ENCODE peak calls at places on chromosomes 12 and 14, in four cellular contexts. H is hepatocyte, Y is fibroblast of lung, F is uterus. L is an unnamed sample.

GRCh38 chr12:90823859-90824258 is 131.1 kb downstream of the CCER1 start:
- DNase-seq in Y (no peak), F (no peak), H (no peak), L (no peak)

GRCh38 chr14:65850429-65851145 is 438.1 kb downstream of the FUT8 start:
- DNase-seq in F (no peak), H (no peak), Y (no peak), L (peak; percentile 60)

GRCh38 chr12:121799175-121799841 is 4.5 kb upstream of the SETD1B start:
- DNase-seq in F (peak; percentile 77), Y (peak; percentile 92), H (peak; percentile 85), L (peak; percentile 67)

GRCh38 chr12:53413485-53414215 is 10.0 kb upstream of the AMHR2 start:
- DNase-seq in Y (no peak), F (no peak), H (no peak), L (no peak)

GRCh38 chr12:21656931-21657335 is 709 bp downstream of the LDHB start:
- DNase-seq in F (peak; percentile 18), Y (peak; percentile 50), H (peak; percentile 62), L (peak; percentile 20)

GRCh38 chr12:58408516-58408915 is 467.1 kb downstream of the ATP23 start:
- DNase-seq in Y (no peak), H (no peak), F (no peak), L (no peak)

GRCh38 chr12:2737656-2738241 is 57.0 kb upstream of the FKBP4 start:
- DNase-seq in H (no peak), F (no peak), Y (no peak), L (no peak)

GRCh38 chr12:114406326-114407033 is 536 bp upstream of the TBX5 start:
- DNase-seq in H (no peak), Y (no peak), F (no peak), L (no peak)

GRCh38 chr12:132205271-132206092 is 61.2 kb downstream of the NOC4L start:
- DNase-seq in F (no peak), H (no peak), Y (no peak), L (no peak)

GRCh38 chr14:71122866-71123565 is 215.8 kb downstream of the PCNX1 start:
- DNase-seq in Y (no peak), F (no peak), H (no peak), L (no peak)

DNA sequence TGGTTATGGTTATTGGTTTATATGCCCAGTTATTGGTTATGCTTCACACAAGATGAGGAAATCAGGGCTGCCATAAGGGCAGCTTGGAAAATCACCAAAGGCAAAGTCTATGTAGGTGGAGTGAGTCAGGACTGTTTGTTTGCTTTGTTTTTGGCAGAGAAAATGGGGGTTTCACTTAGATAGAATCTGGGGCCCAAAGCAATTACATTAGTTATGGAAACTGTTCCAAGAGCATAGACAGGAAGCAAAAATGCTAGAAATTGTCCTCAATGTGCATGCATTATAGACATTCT is 2.2 kb downstream of the VAMP1 start:
- DNase-seq in H (no peak), F (no peak), Y (peak; percentile 34), L (peak; percentile 36)
- H3K4me1 ChIP-seq in H (peaks cover 7% of the 10 kb centered on the region), F (no peaks in the 10 kb centered on the region), Y (peaks cover 11% of the 10 kb centered on the region), L (no peaks in the 10 kb centered on the region)

GRCh38 chr12:13074396-13075113 is 28.9 kb downstream of the GSG1 start:
- DNase-seq in H (no peak), F (no peak), Y (peak; percentile 73), L (no peak)
- H3K4me1 ChIP-seq in H (no peaks in the 10 kb centered on the region), F (no peaks in the 10 kb centered on the region), Y (peaks cover 6% of the 10 kb centered on the region), L (no peaks in the 10 kb centered on the region)

DNA sequence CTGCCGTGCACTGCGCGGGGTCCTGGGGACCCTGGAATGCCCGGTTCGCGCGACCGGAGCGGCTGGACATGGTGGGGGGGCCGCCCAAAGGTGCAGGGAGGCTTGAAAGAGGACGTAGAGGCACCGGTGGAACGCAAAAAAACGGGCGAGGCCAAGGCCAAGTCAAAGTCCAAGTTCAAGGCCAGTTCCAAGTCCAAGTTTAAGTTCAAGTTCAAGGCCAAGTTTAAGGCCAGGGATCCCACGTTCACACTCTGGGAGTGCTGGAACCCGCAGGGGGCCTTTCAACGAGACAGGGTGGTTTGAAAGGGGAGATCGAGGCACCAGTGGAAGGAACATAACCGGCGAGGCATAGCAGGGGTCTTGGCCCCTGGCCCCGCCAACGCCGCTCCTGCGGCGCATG is 317.6 kb downstream of the ALG10 start:
- DNase-seq in F (no peak), H (no peak), Y (no peak), L (no peak)
- H3K4me1 ChIP-seq in F (no peaks in the 10 kb centered on the region), H (no peaks in the 10 kb centered on the region), Y (no peaks in the 10 kb centered on the region), L (no peaks in the 10 kb centered on the region)

DNA sequence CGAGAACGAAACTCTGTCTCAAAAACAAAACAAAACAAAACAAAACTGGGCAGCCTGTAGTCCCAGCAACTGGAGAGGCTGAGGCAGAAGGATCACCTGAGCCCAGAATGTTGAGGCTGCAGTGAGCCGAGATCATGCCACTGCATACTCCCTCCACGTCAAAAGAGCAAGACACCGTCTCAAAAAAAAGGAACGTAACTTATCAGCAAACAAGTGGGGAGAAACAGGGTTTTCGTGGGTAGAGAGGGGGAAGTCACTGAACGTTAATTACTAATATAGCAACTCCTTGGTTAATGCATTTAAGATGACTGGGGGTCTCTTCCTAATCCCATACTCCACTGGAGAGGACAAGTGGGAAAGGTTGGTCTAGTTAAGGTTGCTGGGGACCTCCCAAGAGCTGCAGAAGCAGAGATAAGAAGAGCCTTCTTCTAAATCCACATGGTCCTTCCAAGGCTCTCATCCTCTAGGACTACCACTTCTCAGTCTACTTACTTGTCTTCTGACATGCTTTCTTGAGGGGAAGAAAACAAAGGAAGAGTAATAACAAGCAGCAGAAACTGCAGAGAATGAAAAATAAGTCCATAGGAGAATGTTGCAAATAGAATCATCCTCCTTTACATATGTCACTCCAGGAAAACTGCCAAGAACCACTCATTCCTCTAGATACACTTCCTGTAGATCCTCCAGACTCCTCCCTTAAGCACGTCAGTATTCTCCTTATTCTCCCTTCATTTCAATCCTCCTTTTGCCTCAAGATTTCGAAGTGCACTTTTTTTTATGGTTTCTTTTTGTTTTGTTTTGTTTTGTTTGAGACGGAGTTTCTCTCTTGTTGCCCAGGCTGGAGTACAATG is 5.8 kb downstream of the NUMB start:
- DNase-seq in Y (peak; percentile 86), F (no peak), H (no peak), L (no peak)
- H3K4me1 ChIP-seq in Y (peaks cover 9% of the 10 kb centered on the region), F (no peaks in the 10 kb centered on the region), H (peaks cover 20% of the 10 kb centered on the region), L (no peaks in the 10 kb centered on the region)

DNA sequence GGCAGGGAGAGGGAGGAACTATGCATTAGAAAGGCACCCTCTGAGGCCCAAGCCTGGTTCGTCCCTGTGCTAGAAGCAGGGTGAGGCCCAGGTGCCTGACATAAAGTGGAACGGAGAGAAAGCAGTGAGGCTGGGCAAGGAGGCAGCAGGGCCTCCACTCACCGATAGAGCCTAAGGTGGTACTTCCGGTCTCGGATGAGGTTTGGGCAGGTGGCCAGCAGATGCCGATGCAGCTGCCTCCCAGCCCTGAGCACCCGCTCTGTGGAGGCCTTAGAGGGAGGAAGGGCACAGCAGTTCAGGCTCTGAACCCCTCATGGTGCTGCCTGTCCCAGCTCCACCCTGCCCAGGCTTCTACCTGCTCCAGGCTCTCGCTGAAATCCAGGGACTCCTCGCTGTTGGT is 7.1 kb downstream of the RAPGEF3 start:
- DNase-seq in F (no peak), Y (no peak), H (no peak), L (no peak)
- H3K4me1 ChIP-seq in F (no peaks in the 10 kb centered on the region), Y (peaks cover 12% of the 10 kb centered on the region), H (peaks cover 10% of the 10 kb centered on the region), L (peaks cover 3% of the 10 kb centered on the region)

DNA sequence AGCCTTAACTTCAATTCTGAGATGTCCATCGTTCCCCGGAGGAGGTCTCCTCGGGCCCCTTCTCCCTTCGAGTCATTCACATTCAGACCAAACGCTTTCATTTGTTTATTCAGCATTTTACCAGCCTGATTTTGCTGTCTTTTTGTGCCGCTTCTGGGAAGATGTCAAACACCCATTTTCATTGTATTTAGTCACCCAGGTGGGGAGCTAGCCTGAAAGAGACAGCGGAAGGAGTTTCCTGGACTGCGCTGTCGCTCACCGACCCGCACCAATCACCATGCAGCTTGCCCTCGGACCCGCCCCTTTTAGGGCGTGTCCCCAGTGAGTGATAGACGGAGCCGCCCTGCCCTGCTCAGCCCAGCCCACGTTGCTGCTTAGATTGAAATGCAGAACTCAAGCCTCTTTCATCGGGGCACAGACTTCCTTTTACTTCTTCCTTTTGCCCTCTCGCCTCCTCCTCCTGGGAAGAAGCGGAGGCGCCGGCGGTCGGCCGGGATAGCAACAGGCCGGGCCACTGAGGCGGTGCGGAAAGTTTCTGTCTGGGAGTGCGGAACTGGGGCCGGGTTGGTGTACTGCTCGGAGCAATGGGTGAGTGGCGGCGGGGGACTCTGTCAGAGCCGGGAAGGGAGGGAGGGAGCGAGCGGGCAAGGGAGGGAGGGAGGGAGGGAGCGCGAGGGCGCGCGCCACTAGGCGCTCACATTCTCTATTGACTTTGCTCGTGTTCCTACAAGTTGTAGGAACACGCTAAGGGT is at the start of gene PAX9:
- DNase-seq in H (peak; percentile 91), F (peak; percentile 62), Y (peak; percentile 67), L (peak; percentile 88)
- H3K4me1 ChIP-seq in H (peaks cover 33% of the 10 kb centered on the region), F (no peaks in the 10 kb centered on the region), Y (no peaks in the 10 kb centered on the region), L (peaks cover 2% of the 10 kb centered on the region)

GRCh38 chr14:42930058-42930457 is 1323.4 kb downstream of the LRFN5 start:
- DNase-seq in Y (no peak), H (no peak), F (no peak), L (no peak)
- H3K4me1 ChIP-seq in Y (no peaks in the 10 kb centered on the region), H (no peaks in the 10 kb centered on the region), F (no peaks in the 10 kb centered on the region), L (no peaks in the 10 kb centered on the region)

L was measured in small intestine.